ENCODE peak calls at places on chromosomes 5 and 9, in five cellular contexts. E is EL, S is mesothelial cell of epicardium, B is H9, X is pancreas. W is an unnamed sample.

GRCh38 chr5:142342128-142342981 is 17.5 kb upstream of the SPRY4 start:
- DNase-seq in E (peak), S (no peak), B (no peak), X (no peak), W (peak)

GRCh38 chr5:3104446-3105047 is 353.1 kb upstream of the IRX2 start:
- DNase-seq in E (no peak), S (no peak), B (no peak), X (no peak), W (no peak)

GRCh38 chr9:103364753-103365152 is 369.6 kb downstream of the CYLC2 start:
- DNase-seq in E (peak), S (no peak), B (no peak), X (no peak), W (no peak)

GRCh38 chr5:133489632-133490031 is 122.7 kb downstream of the FSTL4 start:
- DNase-seq in E (no peak), S (no peak), B (no peak), X (no peak), W (no peak)

GRCh38 chr5:610011-610743 is 2.0 kb upstream of the CEP72 start:
- DNase-seq in E (no peak), S (peak), B (no peak), X (no peak), W (no peak)

GRCh38 chr9:129454468-129455067 is 166.3 kb downstream of the C9orf50 start:
- DNase-seq in E (no peak), S (no peak), B (no peak), X (no peak), W (no peak)

GRCh38 chr9:82418334-82418733 is 429.8 kb downstream of the SPATA31D1 start:
- DNase-seq in E (no peak), S (no peak), B (no peak), X (no peak), W (no peak)

GRCh38 chr5:179802207-179802883 is 4.3 kb downstream of the MGAT4B start:
- DNase-seq in E (no peak), S (no peak), B (no peak), X (no peak), W (no peak)

GRCh38 chr5:68243681-68244080 is 28.1 kb downstream of the PIK3R1 start:
- DNase-seq in E (no peak), S (no peak), B (no peak), X (no peak), W (no peak)

GRCh38 chr5:60280943-60281342 is 387.4 kb upstream of the PDE4D start:
- DNase-seq in E (no peak), S (no peak), B (no peak), X (no peak), W (no peak)

GRCh38 chr9:87878930-87879603 is 3.6 kb upstream of the SPATA31E1 start:
- DNase-seq in E (peak), S (no peak), B (no peak), X (no peak), W (peak)

GRCh38 chr9:36407122-36407723 is 7.2 kb upstream of the RNF38 start:
- DNase-seq in E (peak), S (peak), B (peak), X (no peak), W (peak)

GRCh38 chr9:114098660-114099522 is at the start of gene KIF12:
- DNase-seq in E (no peak), S (no peak), B (peak), X (peak), W (peak)

GRCh38 chr5:1140188-1140817 is 28.4 kb upstream of the SLC12A7 start:
- DNase-seq in E (peak), S (peak), B (peak), X (peak), W (no peak)

GRCh38 chr9:19156026-19156474 is 28.8 kb upstream of the PLIN2 start:
- DNase-seq in E (no peak), S (no peak), B (no peak), X (no peak), W (no peak)